ENCODE peak calls at places on chromosomes 5 and 9, in four cellular contexts. One of them, this sample, is unnamed.

GRCh38 chr5:78887384-78888118 is 97.6 kb downstream of the ARSB start:
- DNase-seq in kidney epithelial cell: no peak
- DNase-seq in neural progenitor cell: no peak
- DNase-seq in BJ: no peak
- DNase-seq in this sample: no peak

GRCh38 chr5:142356716-142357468 is 32.1 kb upstream of the SPRY4 start:
- DNase-seq in BJ: peak
- DNase-seq in kidney epithelial cell: peak
- DNase-seq in neural progenitor cell: peak
- DNase-seq in this sample: peak

GRCh38 chr5:173835131-173835530 is 53.0 kb upstream of the CPEB4 start:
- DNase-seq in BJ: no peak
- DNase-seq in neural progenitor cell: no peak
- DNase-seq in kidney epithelial cell: no peak
- DNase-seq in this sample: no peak

GRCh38 chr9:116504893-116505480 is 182.1 kb upstream of the TRIM32 start:
- DNase-seq in kidney epithelial cell: no peak
- DNase-seq in neural progenitor cell: no peak
- DNase-seq in BJ: no peak
- DNase-seq in this sample: no peak

GRCh38 chr5:74950836-74951515 is 84.8 kb upstream of the FAM169A start:
- DNase-seq in kidney epithelial cell: no peak
- DNase-seq in neural progenitor cell: no peak
- DNase-seq in BJ: no peak
- DNase-seq in this sample: no peak

GRCh38 chr5:38467353-38468040 is 88.9 kb downstream of the LIFR start:
- DNase-seq in BJ: no peak
- DNase-seq in kidney epithelial cell: no peak
- DNase-seq in neural progenitor cell: peak
- DNase-seq in this sample: no peak

GRCh38 chr5:135555530-135555929 is 19.8 kb upstream of the NEUROG1 start:
- DNase-seq in neural progenitor cell: no peak
- DNase-seq in BJ: no peak
- DNase-seq in kidney epithelial cell: no peak
- DNase-seq in this sample: no peak

GRCh38 chr5:112691758-112692157 is 45.9 kb upstream of the APC start:
- DNase-seq in neural progenitor cell: peak
- DNase-seq in BJ: no peak
- DNase-seq in kidney epithelial cell: no peak
- DNase-seq in this sample: no peak

DNA sequence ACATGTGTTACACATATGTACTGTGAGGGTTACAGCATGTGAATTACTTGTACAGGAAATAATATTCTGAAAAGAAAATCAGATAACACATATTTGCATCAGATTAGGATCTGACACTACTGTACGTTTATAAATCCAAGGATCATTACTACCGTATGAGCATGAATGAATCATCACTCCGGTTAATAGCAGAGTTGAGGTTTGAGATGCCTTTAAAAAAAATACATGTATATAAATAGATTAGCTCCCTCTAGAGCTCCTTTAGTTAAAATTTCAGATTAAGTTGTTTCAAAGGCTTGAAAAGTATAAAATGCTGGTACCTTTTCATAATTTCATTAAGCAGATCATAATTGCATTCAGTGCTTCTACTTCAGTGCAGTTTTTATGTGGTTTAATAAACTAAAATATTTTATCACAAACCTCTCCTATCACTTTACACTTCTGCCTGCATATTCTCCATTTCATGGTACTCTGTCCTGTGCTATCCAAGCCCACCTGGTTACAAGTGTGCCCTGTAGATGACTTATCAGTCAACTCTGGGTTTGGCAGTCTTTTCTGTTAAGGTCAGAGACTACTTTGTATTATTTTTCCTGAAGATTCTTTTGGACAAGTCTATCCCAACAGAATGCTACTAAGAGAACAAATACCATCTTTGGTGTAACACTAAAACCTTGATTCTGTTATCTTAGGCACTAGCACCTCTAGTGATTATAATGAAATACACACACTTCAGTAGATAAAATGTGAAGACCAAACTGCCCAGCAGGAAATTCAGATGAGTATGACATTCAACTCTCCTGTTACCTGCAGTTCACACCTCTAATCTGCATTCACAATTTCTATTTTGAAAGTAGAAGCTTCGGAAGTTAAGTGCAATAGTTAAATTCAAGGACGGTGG is 48.0 kb upstream of the POU5F2 start:
- DNase-seq in kidney epithelial cell: no peak
- DNase-seq in BJ: peak
- DNase-seq in neural progenitor cell: no peak
- DNase-seq in this sample: peak
- TF ChIP-seq CTCF in kidney epithelial cell: no peak
- TF ChIP-seq CTCF in BJ: peak
- TF ChIP-seq CTCF in neural progenitor cell: peak
- TF ChIP-seq CTCF in this sample: no peak

GRCh38 chr5:56763711-56764466 is 51.5 kb upstream of the MAP3K1 start:
- DNase-seq in kidney epithelial cell: no peak
- DNase-seq in BJ: peak
- DNase-seq in neural progenitor cell: no peak
- DNase-seq in this sample: no peak
- H3K4me3 ChIP-seq in kidney epithelial cell: no peak
- H3K4me3 ChIP-seq in BJ: no peak
- H3K4me3 ChIP-seq in neural progenitor cell: no peak
- H3K4me3 ChIP-seq in this sample: no peak

DNA sequence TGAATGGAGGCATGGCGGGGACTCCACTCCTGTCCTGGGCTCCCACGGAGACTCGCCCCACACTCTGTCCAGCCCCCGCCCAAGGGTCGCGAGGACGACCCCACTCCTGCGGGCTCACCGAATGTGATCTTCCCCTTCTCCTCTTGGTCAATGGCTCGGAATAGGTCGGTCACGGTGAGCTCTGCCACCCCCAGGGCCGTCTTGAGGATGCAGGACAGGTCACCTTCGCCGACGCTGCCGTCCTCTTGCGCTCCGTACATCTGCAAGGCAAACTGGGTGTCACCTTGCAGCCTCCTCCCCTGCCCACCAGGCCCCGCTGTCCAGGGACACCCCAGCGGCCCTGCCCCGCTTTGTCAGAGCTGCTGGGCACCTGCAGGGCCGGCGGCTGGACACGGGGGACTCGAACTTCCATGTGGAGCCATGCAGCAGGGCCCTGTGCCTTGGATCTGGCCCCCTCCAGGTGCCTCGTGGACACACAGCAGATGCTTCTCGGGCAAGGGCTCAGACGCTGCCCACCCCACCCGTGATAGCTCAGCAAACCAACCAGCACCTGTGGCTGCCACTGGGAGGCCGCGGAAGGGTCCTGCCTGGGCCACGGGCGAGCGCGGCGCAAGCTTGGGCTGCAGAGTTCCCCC is 21.5 kb upstream of the SLC6A3 start:
- DNase-seq in BJ: no peak
- DNase-seq in neural progenitor cell: no peak
- DNase-seq in kidney epithelial cell: no peak
- DNase-seq in this sample: no peak
- TF ChIP-seq CTCF in BJ: no peak
- TF ChIP-seq CTCF in neural progenitor cell: no peak
- TF ChIP-seq CTCF in kidney epithelial cell: no peak
- TF ChIP-seq CTCF in this sample: no peak

GRCh38 chr5:119302449-119302848 is 53.4 kb upstream of the TNFAIP8 start:
- DNase-seq in kidney epithelial cell: no peak
- DNase-seq in neural progenitor cell: no peak
- DNase-seq in BJ: no peak
- DNase-seq in this sample: no peak

GRCh38 chr5:119302916-119303897 is 52.6 kb upstream of the TNFAIP8 start:
- DNase-seq in kidney epithelial cell: peak
- DNase-seq in BJ: peak
- DNase-seq in neural progenitor cell: no peak
- DNase-seq in this sample: peak

GRCh38 chr5:119301947-119302346 is 53.9 kb upstream of the TNFAIP8 start:
- DNase-seq in kidney epithelial cell: no peak
- DNase-seq in BJ: no peak
- DNase-seq in neural progenitor cell: no peak
- DNase-seq in this sample: no peak

GRCh38 chr5:119301210-119301609 is 54.6 kb upstream of the TNFAIP8 start:
- DNase-seq in kidney epithelial cell: no peak
- DNase-seq in BJ: no peak
- DNase-seq in neural progenitor cell: no peak
- DNase-seq in this sample: no peak

GRCh38 chr5:119300311-119300670 is 55.5 kb upstream of the TNFAIP8 start:
- DNase-seq in kidney epithelial cell: no peak
- DNase-seq in BJ: no peak
- DNase-seq in neural progenitor cell: no peak
- DNase-seq in this sample: no peak
- H3K4me3 ChIP-seq in kidney epithelial cell: no peak
- H3K4me3 ChIP-seq in BJ: no peak
- H3K4me3 ChIP-seq in neural progenitor cell: no peak
- H3K4me3 ChIP-seq in this sample: no peak

DNA sequence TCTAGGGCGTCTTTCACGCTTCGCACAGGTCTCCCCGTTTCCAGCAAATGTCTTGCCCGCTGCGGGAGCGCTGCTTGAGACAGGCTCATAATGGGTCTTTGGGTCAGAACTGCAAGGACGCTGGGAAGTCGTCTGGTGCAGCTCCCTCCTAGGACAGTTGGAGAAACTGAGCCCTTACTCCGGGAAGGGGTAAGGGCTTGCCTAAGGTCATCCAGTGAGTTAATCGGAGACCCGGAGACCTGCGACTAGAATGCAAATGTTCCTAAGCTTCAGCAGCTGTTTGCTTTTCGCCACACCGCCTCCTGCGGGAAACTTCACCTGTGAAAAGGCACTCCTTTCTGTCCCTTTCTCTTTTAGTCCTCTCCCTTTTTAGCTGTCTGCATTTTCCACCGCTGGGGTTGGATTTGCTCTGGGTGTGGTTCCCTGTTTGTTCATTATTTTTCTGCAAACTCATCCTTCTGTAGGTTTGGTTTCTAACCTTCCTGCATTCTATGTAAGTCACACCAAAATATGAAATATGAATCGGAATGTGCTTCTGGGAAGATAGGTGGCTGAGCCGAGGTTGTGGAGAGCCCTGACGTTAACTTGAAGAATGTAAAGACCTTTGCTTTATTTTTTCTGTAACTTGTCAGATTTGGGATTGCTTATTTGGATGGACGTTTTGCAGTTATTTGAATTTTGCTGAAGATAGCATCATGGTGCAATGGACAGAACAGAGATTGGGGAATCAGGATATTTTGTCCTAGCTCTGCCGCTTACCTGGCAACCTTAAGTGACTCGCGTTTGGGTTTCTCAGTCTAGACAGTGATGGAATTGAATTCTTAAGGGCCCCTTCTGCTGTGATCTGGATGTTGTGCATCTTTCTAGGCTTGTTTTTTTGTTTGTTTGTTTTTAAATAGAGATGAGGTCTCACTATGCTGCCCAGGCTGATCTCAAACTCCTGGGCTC is 909 bp downstream of the SLC36A1 start:
- DNase-seq in kidney epithelial cell: no peak
- DNase-seq in BJ: no peak
- DNase-seq in neural progenitor cell: peak
- DNase-seq in this sample: no peak
- TF ChIP-seq CTCF in kidney epithelial cell: peak
- TF ChIP-seq CTCF in BJ: peak
- TF ChIP-seq CTCF in neural progenitor cell: peak
- TF ChIP-seq CTCF in this sample: peak

GRCh38 chr5:168529361-168530234 is 493 bp downstream of the FBLL1 start:
- DNase-seq in BJ: no peak
- DNase-seq in neural progenitor cell: peak
- DNase-seq in kidney epithelial cell: no peak
- DNase-seq in this sample: no peak
- H3K4me3 ChIP-seq in BJ: peak
- H3K4me3 ChIP-seq in neural progenitor cell: peak
- H3K4me3 ChIP-seq in kidney epithelial cell: peak
- H3K4me3 ChIP-seq in this sample: peak

GRCh38 chr9:107647611-107648010 is 158.0 kb upstream of the KLF4 start:
- DNase-seq in neural progenitor cell: no peak
- DNase-seq in BJ: no peak
- DNase-seq in kidney epithelial cell: no peak
- DNase-seq in this sample: no peak

GRCh38 chr9:107648153-107648716 is 158.7 kb upstream of the KLF4 start:
- DNase-seq in kidney epithelial cell: no peak
- DNase-seq in neural progenitor cell: no peak
- DNase-seq in BJ: no peak
- DNase-seq in this sample: no peak

GRCh38 chr9:107650321-107650720 is 160.8 kb upstream of the KLF4 start:
- DNase-seq in neural progenitor cell: no peak
- DNase-seq in BJ: no peak
- DNase-seq in kidney epithelial cell: no peak
- DNase-seq in this sample: peak

GRCh38 chr9:107650995-107651394 is 161.4 kb upstream of the KLF4 start:
- DNase-seq in kidney epithelial cell: no peak
- DNase-seq in neural progenitor cell: no peak
- DNase-seq in BJ: no peak
- DNase-seq in this sample: no peak

DNA sequence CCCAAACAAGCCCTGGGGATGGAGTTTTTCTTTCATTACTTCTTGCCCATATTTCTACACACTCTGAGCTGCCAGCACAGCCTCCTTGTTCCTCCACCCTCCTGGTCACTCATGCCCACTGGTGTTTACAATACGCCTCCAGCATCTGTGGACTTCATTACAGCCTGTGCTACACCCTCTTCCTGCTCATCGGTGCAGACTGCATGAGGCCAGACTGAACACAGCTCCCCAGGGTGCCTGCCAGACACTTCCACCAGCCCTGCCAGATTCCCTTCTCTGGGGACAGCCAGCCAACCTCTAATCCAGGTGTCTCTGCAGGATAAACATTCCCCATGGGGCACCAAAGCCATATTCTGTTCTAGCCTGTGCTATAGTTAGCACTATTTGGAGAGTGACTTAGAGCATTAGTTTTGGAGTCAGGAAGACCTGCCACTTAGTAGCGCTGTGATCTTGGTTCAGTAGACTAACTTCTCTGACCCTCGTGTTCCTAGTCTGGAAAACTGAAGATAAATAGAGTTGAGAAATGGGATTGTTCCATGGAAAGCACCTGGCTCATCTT is 163.8 kb upstream of the KLF4 start:
- DNase-seq in neural progenitor cell: no peak
- DNase-seq in BJ: no peak
- DNase-seq in kidney epithelial cell: no peak
- DNase-seq in this sample: no peak
- TF ChIP-seq CTCF in neural progenitor cell: no peak
- TF ChIP-seq CTCF in BJ: no peak
- TF ChIP-seq CTCF in kidney epithelial cell: no peak
- TF ChIP-seq CTCF in this sample: no peak

GRCh38 chr5:179907570-179908324 is at the start of gene TBC1D9B:
- DNase-seq in neural progenitor cell: peak
- DNase-seq in BJ: no peak
- DNase-seq in kidney epithelial cell: no peak
- DNase-seq in this sample: no peak
- H3K4me3 ChIP-seq in neural progenitor cell: peak
- H3K4me3 ChIP-seq in BJ: peak
- H3K4me3 ChIP-seq in kidney epithelial cell: peak
- H3K4me3 ChIP-seq in this sample: peak

This sample was measured in astrocyte of the cerebellum.